ENCODE peak calls at places on chromosomes 1 and 21, in ten cellular contexts. Q, X, P, L, H, C, S, O, B and J are unnamed samples.

GRCh38 chr21:32653326-32653901 is 41.2 kb upstream of the CFAP298 start:
- DNase-seq in Q (peak), X (no peak), P (no peak), L (peak), H (no peak), C (no peak), S (peak), O (peak), B (peak), J (peak)

GRCh38 chr1:201791051-201791774 is 37.7 kb upstream of the IPO9 start:
- DNase-seq in Q (no peak), X (no peak), P (no peak), L (no peak), H (no peak), C (no peak), S (no peak), O (no peak), B (no peak), J (peak)

GRCh38 chr1:36534711-36535412 is 52.1 kb upstream of the CSF3R start:
- DNase-seq in Q (no peak), X (no peak), P (no peak), L (no peak), H (no peak), C (no peak), S (no peak), O (no peak), B (no peak), J (no peak)

GRCh38 chr1:174022976-174023277 is 770 bp upstream of the RC3H1 start:
- DNase-seq in Q (no peak), X (no peak), P (no peak), L (no peak), H (no peak), C (no peak), S (no peak), O (no peak), B (no peak), J (no peak)

GRCh38 chr1:1833456-1833855 is 55.2 kb upstream of the NADK start:
- DNase-seq in Q (no peak), X (no peak), P (no peak), L (no peak), H (no peak), C (no peak), S (no peak), O (no peak), B (no peak), J (no peak)

GRCh38 chr1:5990913-5991783 is 1.1 kb downstream of the NPHP4 start:
- DNase-seq in Q (peak), X (peak), P (peak), L (peak), H (peak), C (peak), S (peak), O (no peak), B (peak), J (peak)

GRCh38 chr1:228702433-228702832 is 32.8 kb upstream of the RHOU start:
- DNase-seq in Q (no peak), X (no peak), P (no peak), L (no peak), H (no peak), C (no peak), S (no peak), O (no peak), B (no peak), J (no peak)

GRCh38 chr21:17512245-17513213 is at the start of gene CXADR:
- DNase-seq in Q (no peak), X (peak), P (peak), L (peak), H (peak), C (peak), S (peak), O (peak), B (peak), J (peak)

GRCh38 chr1:240122639-240123604 is 31.2 kb downstream of the FMN2 start:
- DNase-seq in Q (no peak), X (peak), P (peak), L (peak), H (no peak), C (no peak), S (no peak), O (no peak), B (peak), J (no peak)

GRCh38 chr1:24557220-24557619 is 1.3 kb downstream of the NCMAP start:
- DNase-seq in Q (no peak), X (no peak), P (no peak), L (no peak), H (no peak), C (no peak), S (no peak), O (no peak), B (no peak), J (no peak)

GRCh38 chr1:25758466-25759070 is 41.4 kb upstream of the SELENON start:
- DNase-seq in Q (no peak), X (no peak), P (no peak), L (peak), H (no peak), C (no peak), S (no peak), O (no peak), B (no peak), J (no peak)

GRCh38 chr1:230839166-230839565 is 29.2 kb downstream of the C1orf198 start:
- DNase-seq in Q (no peak), X (no peak), P (no peak), L (no peak), H (no peak), C (no peak), S (no peak), O (no peak), B (no peak), J (no peak)

GRCh38 chr1:2274231-2274967 is 46.3 kb downstream of the SKI start:
- DNase-seq in Q (no peak), X (peak), P (peak), L (no peak), H (no peak), C (no peak), S (no peak), O (no peak), B (no peak), J (no peak)

GRCh38 chr1:230185076-230186001 is 118.3 kb downstream of the GALNT2 start:
- DNase-seq in Q (no peak), X (no peak), P (no peak), L (peak), H (no peak), C (no peak), S (no peak), O (no peak), B (peak), J (no peak)

GRCh38 chr1:4585216-4585615 is 69.2 kb upstream of the AJAP1 start:
- DNase-seq in Q (peak), X (no peak), P (peak), L (peak), H (peak), C (no peak), S (no peak), O (peak), B (no peak), J (no peak)

GRCh38 chr1:91771717-91772116 is 114.2 kb downstream of the TGFBR3 start:
- DNase-seq in Q (no peak), X (no peak), P (no peak), L (no peak), H (no peak), C (no peak), S (no peak), O (no peak), B (no peak), J (no peak)

GRCh38 chr1:245225267-245225666 is 70.5 kb downstream of the KIF26B start:
- DNase-seq in Q (no peak), X (no peak), P (no peak), L (no peak), H (no peak), C (no peak), S (no peak), O (no peak), B (peak), J (no peak)

GRCh38 chr1:234395297-234395696 is 22.0 kb downstream of the COA6 start:
- DNase-seq in Q (no peak), X (no peak), P (no peak), L (no peak), H (no peak), C (no peak), S (no peak), O (no peak), B (no peak), J (no peak)

GRCh38 chr1:159986531-159986930 is 32.5 kb upstream of the SLAMF9 start:
- DNase-seq in Q (no peak), X (no peak), P (no peak), L (no peak), H (no peak), C (no peak), S (no peak), O (no peak), B (no peak), J (no peak)

GRCh38 chr1:20228314-20228713 is 42.0 kb upstream of the PLA2G2C start:
- DNase-seq in Q (no peak), X (no peak), P (no peak), L (no peak), H (no peak), C (no peak), S (no peak), O (no peak), B (no peak), J (no peak)

GRCh38 chr1:152926091-152926490 is 17.7 kb downstream of the IVL start:
- DNase-seq in Q (peak), X (no peak), P (no peak), L (no peak), H (no peak), C (no peak), S (peak), O (no peak), B (peak), J (no peak)

GRCh38 chr21:31555741-31556191 is 103.7 kb upstream of the SOD1 start:
- DNase-seq in Q (no peak), X (no peak), P (no peak), L (no peak), H (no peak), C (no peak), S (no peak), O (no peak), B (no peak), J (no peak)

GRCh38 chr1:204409878-204410763 is 1.5 kb downstream of the PPP1R15B start:
- DNase-seq in Q (no peak), X (no peak), P (no peak), L (no peak), H (no peak), C (no peak), S (no peak), O (no peak), B (no peak), J (peak)